ENCODE peak calls at places on chromosomes 5 and 9, in six cellular contexts. T is IMR-90, K is uterus, A is heart left ventricle, G is esophagus muscularis mucosa, D is thyroid gland. V is an unnamed sample. For H3K4me1 and H3K36me3, the result is how much of the 10 kb centered on the place peaks cover.

GRCh38 chr5:115767424-115767823 is 49.0 kb downstream of the CDO1 start:
- DNase-seq in A (no peak), T (no peak), G (no peak), K (no peak), D (no peak), V (no peak)

GRCh38 chr9:80797841-80798688 is 891.3 kb downstream of the TLE1 start:
- DNase-seq in D (no peak), T (peak), G (no peak), A (no peak), K (peak), V (no peak)

GRCh38 chr9:134293576-134294227 is 32.6 kb upstream of the RXRA start:
- DNase-seq in G (no peak), A (no peak), T (no peak), D (no peak), K (no peak), V (no peak)

GRCh38 chr9:15389173-15389572 is 33.5 kb upstream of the SNAPC3 start:
- DNase-seq in T (peak), A (no peak), G (no peak), D (no peak), K (no peak), V (no peak)

GRCh38 chr5:173963107-173963506 is 25.9 kb upstream of the C5orf47 start:
- DNase-seq in D (no peak), A (no peak), G (no peak), K (no peak), T (peak), V (peak)

GRCh38 chr5:103674321-103674720 is 111.7 kb upstream of the NUDT12 start:
- DNase-seq in A (no peak), K (no peak), G (no peak), D (no peak), T (no peak), V (no peak)

GRCh38 chr5:161507591-161507990 is 38.9 kb downstream of the GABRB2 start:
- DNase-seq in G (no peak), T (no peak), A (no peak), D (no peak), K (no peak), V (no peak)

GRCh38 chr9:445033-445432 is 230.4 kb downstream of the DOCK8 start:
- DNase-seq in A (peak), G (no peak), T (no peak), K (peak), D (no peak), V (peak)

GRCh38 chr5:53031695-53032096 is 42.5 kb downstream of the ITGA2 start:
- DNase-seq in T (peak), K (no peak), D (no peak), G (no peak), A (no peak), V (peak)

GRCh38 chr5:35188041-35188457 is 42.2 kb downstream of the PRLR start:
- DNase-seq in D (no peak), T (no peak), K (no peak), A (no peak), G (no peak), V (no peak)

GRCh38 chr5:167392252-167392651 is 899.2 kb upstream of the WWC1 start:
- DNase-seq in D (peak), A (no peak), T (no peak), K (no peak), G (no peak), V (no peak)

GRCh38 chr5:150540615-150541396 is 32.9 kb downstream of the NDST1 start:
- DNase-seq in D (peak), T (peak), G (no peak), K (peak), A (peak), V (peak)

GRCh38 chr9:76458903-76459690 is at the start of gene GCNT1:
- DNase-seq in A (peak), T (peak), D (peak), K (peak), G (peak), V (peak)

GRCh38 chr5:37090123-37090726 is 159.0 kb downstream of the CPLANE1 start:
- DNase-seq in T (no peak), A (no peak), G (no peak), K (no peak), D (no peak), V (no peak)

GRCh38 chr9:133227242-133227860 is 18.3 kb upstream of the OBP2B start:
- DNase-seq in D (no peak), A (no peak), K (no peak), G (no peak), T (no peak), V (no peak)

GRCh38 chr9:88952086-88952615 is 39.1 kb upstream of the S1PR3 start:
- DNase-seq in D (no peak), T (no peak), G (peak), K (no peak), A (no peak), V (no peak)

GRCh38 chr9:90974643-90975245 is 173.1 kb downstream of the SYK start:
- DNase-seq in G (no peak), D (no peak), K (no peak), A (no peak), T (no peak), V (no peak)

GRCh38 chr9:87336407-87336806 is 161.3 kb upstream of the DAPK1 start:
- DNase-seq in T (no peak), G (peak), A (no peak), K (no peak), D (no peak), V (no peak)

GRCh38 chr5:77640577-77641396 is 2.3 kb upstream of the OTP start:
- DNase-seq in T (no peak), K (no peak), D (no peak), G (no peak), A (no peak), V (no peak)

GRCh38 chr9:108883085-108883484 is 21.0 kb downstream of the ACTL7A start:
- DNase-seq in A (no peak), D (no peak), K (no peak), T (no peak), G (no peak), V (no peak)

GRCh38 chr5:157265714-157266285 is at the start of gene CYFIP2:
- DNase-seq in G (peak), K (peak), T (peak), A (peak), D (peak), V (peak)

GRCh38 chr9:117664419-117664818 is 39.8 kb upstream of the TLR4 start:
- DNase-seq in G (no peak), A (no peak), K (no peak), D (no peak), T (no peak), V (no peak)

GRCh38 chr5:25500635-25501034 is 855.9 kb upstream of the CDH10 start:
- DNase-seq in G (no peak), K (no peak), D (no peak), A (no peak), T (no peak), V (no peak)

GRCh38 chr5:167940911-167941310 is 350.5 kb upstream of the WWC1 start:
- DNase-seq in K (no peak), A (no peak), G (no peak), T (peak), D (no peak), V (no peak)

GRCh38 chr9:108056805-108057386 is 567.3 kb upstream of the KLF4 start:
- DNase-seq in A (no peak), T (peak), G (no peak), K (no peak), D (no peak), V (no peak)

GRCh38 chr5:65480306-65480865 is 1.3 kb downstream of the ADAMTS6 start:
- DNase-seq in K (peak), T (peak), D (peak), G (no peak), A (peak), V (peak)

GRCh38 chr5:155101697-155102096 is 88.1 kb downstream of the KIF4B start:
- DNase-seq in G (no peak), T (no peak), A (no peak), K (no peak), D (no peak), V (no peak)

GRCh38 chr5:149578896-149579295 is 2.4 kb upstream of the ARHGEF37 start:
- DNase-seq in K (no peak), G (no peak), T (no peak), A (no peak), D (no peak), V (no peak)

GRCh38 chr5:8831854-8832253 is 714.0 kb downstream of the SEMA5A start:
- DNase-seq in A (no peak), T (peak), G (no peak), K (no peak), D (no peak), V (no peak)

GRCh38 chr5:133925269-133925668 is 43.2 kb downstream of the C5orf15 start:
- DNase-seq in T (no peak), A (no peak), K (no peak), G (no peak), D (no peak), V (no peak)

GRCh38 chr9:14560194-14560593 is 133.0 kb downstream of the ZDHHC21 start:
- DNase-seq in G (no peak), A (no peak), D (no peak), T (no peak), K (no peak), V (no peak)

GRCh38 chr5:134555889-134556311 is 30.4 kb downstream of the JADE2 start:
- DNase-seq in A (no peak), G (no peak), K (peak), T (peak), D (no peak), V (peak)

GRCh38 chr5:66337827-66338226 is 193.7 kb downstream of the SREK1 start:
- DNase-seq in D (no peak), K (no peak), T (no peak), G (no peak), A (no peak), V (no peak)

GRCh38 chr5:147287181-147287580 is 52.4 kb downstream of the STK32A start:
- DNase-seq in T (no peak), D (no peak), A (no peak), K (no peak), G (no peak), V (no peak)

GRCh38 chr5:178625679-178626483 is 969 bp downstream of the CLK4 start:
- DNase-seq in G (no peak), D (no peak), A (no peak), K (no peak), T (no peak), V (no peak)

GRCh38 chr5:178627259-178627598 is 379 bp upstream of the CLK4 start:
- DNase-seq in A (no peak), D (no peak), G (no peak), T (no peak), K (no peak), V (no peak)

GRCh38 chr5:178630475-178630930 is 3.7 kb upstream of the CLK4 start:
- DNase-seq in D (no peak), G (no peak), T (peak), A (no peak), K (no peak), V (no peak)

GRCh38 chr5:178624626-178625546 is 2.0 kb downstream of the CLK4 start:
- DNase-seq in A (no peak), G (no peak), D (peak), T (peak), K (no peak), V (no peak)

GRCh38 chr5:178626484-178627258 is at the start of gene CLK4:
- DNase-seq in D (peak), G (peak), A (peak), K (peak), T (peak), V (peak)
- TF ChIP-seq POLR2A in D (no peak), G (peak), A (no peak), K (peak), T (peak), V (peak)

GRCh38 chr9:113990975-113991471 is 87.1 kb downstream of the AMBP start:
- DNase-seq in D (peak), A (no peak), T (peak), G (no peak), K (no peak), V (peak)

GRCh38 chr9:113992276-113992951 is 85.7 kb downstream of the AMBP start:
- DNase-seq in A (peak), G (no peak), D (peak), T (no peak), K (peak), V (peak)

GRCh38 chr9:113992994-113993393 is 85.1 kb downstream of the AMBP start:
- DNase-seq in T (no peak), K (peak), G (no peak), A (no peak), D (no peak), V (peak)

GRCh38 chr9:113990570-113990907 is 87.6 kb downstream of the AMBP start:
- DNase-seq in K (no peak), D (no peak), G (no peak), T (no peak), A (no peak), V (peak)

DNA sequence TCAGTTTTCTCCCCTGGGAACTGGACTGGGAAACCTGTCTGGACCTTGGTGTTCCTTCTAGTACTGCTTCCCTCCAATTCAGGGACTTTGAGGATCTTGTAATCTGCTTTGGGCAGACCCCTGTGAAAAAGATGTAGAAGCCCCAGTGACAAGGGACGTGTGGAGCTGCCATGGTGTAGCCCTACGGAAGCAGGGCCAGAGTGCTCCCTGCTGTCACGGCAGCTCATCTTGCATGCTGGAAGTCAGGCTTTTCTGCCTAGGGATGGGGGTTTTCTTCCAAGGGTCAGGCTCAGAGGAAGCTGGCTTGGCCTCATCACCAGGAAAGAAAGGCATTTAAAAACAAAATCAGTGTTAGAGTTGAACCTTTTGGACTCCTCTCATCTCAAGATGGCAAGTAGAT is 86.4 kb downstream of the AMBP start:
- DNase-seq in A (no peak), G (no peak), D (no peak), T (no peak), K (no peak), V (no peak)
- H3K4me1 ChIP-seq in A (under half), G (under half), D (half or more), T (under half), K (under half), V (under half)

DNA sequence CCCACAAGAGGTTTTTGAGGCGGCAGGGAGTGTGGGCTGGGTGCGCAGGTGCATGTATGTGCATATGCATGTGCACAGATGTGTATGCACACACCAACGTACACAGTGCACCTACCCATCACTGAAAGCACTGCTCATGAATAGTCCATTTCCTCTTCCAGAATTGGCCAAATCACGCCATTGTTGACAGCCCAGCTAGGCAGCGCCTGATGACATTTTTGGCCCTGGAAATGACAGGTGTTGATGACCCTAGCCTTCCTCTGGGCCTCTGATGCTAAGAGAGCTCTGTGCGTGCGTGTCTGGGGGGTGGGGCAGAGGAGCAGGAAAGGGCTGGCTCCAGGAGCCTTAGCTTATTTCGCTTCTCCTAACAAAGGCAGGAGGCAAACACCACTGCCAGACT is 145.4 kb downstream of the HSD17B3 start:
- DNase-seq in G (no peak), T (no peak), K (no peak), A (no peak), D (no peak), V (no peak)
- H3K36me3 ChIP-seq in G (under half), T (under half), K (under half), A (under half), D (under half), V (under half)

GRCh38 chr5:153998768-153999167 is 39.9 kb downstream of the FAM114A2 start:
- DNase-seq in K (no peak), A (no peak), G (no peak), D (no peak), T (no peak), V (no peak)
- TF ChIP-seq POLR2A in K (no peak), A (no peak), G (no peak), D (no peak), T (no peak), V (no peak)